ENCODE peak calls at places on chromosome 21, in five cellular contexts. K is effector memory CD4-positive, alpha-beta T cell; A is head of caudate nucleus; U is naive thymus-derived CD8-positive, alpha-beta T cell; P is T-helper 2 cell. Q is an unnamed sample.

GRCh38 chr21:30717105-30717504 is 1.5 kb downstream of the KRTAP21-3 start:
- DNase-seq in A (no peak), U (no peak), K (no peak), P (no peak), Q (no peak)

GRCh38 chr21:36148886-36149285 is 7.7 kb upstream of the DOP1B start:
- DNase-seq in K (no peak), A (no peak), P (no peak), U (no peak), Q (no peak)

GRCh38 chr21:33314096-33314495 is 10.7 kb upstream of the IFNAR1 start:
- DNase-seq in P (no peak), K (no peak), U (no peak), A (no peak), Q (no peak)

GRCh38 chr21:27269646-27270045 is 302.8 kb upstream of the ADAMTS5 start:
- DNase-seq in U (no peak), P (no peak), A (no peak), K (no peak), Q (no peak)

GRCh38 chr21:37915516-37915915 is 741 bp downstream of the KCNJ6 start:
- DNase-seq in K (no peak), U (no peak), A (no peak), P (no peak), Q (no peak)

GRCh38 chr21:36630485-36631206 is 68.3 kb upstream of the SIM2 start:
- DNase-seq in P (peak), U (peak), A (peak), K (peak), Q (no peak)

GRCh38 chr21:36820176-36821031 is 121.5 kb downstream of the SIM2 start:
- DNase-seq in K (no peak), A (no peak), P (no peak), U (no peak), Q (no peak)

GRCh38 chr21:31282095-31282709 is 61.9 kb downstream of the TIAM1 start:
- DNase-seq in A (no peak), P (no peak), U (no peak), K (no peak), Q (no peak)

GRCh38 chr21:45443595-45444181 is 38.7 kb downstream of the COL18A1 start:
- DNase-seq in K (no peak), P (no peak), U (no peak), A (no peak), Q (no peak)

GRCh38 chr21:41879190-41879998 is at the start of gene PRDM15:
- DNase-seq in P (peak), A (peak), U (peak), K (peak), Q (peak)

GRCh38 chr21:34745557-34746255 is 76.9 kb downstream of the CLIC6 start:
- DNase-seq in A (peak), K (peak), P (peak), U (peak), Q (peak)

GRCh38 chr21:16239659-16240265 is 510.0 kb downstream of the USP25 start:
- DNase-seq in K (no peak), U (no peak), P (no peak), A (no peak), Q (peak)

GRCh38 chr21:33402011-33402979 is 918 bp upstream of the IFNGR2 start:
- DNase-seq in K (no peak), A (peak), P (no peak), U (no peak), Q (no peak)

GRCh38 chr21:36744560-36745231 is 45.8 kb downstream of the SIM2 start:
- DNase-seq in P (no peak), U (no peak), A (no peak), K (no peak), Q (no peak)

Q was measured in LNCaP clone FGC.